ENCODE peak calls at places on chromosomes 6 and 20, in nine cellular contexts. One of them, this sample, is unnamed.

GRCh38 chr6:360791-361373 is 30.7 kb upstream of the IRF4 start:
- DNase-seq in HFFc6: no peak
- DNase-seq in stimulated activated CD4-positive, alpha-beta T cell treated with anti-CD3 and anti-CD28 coated beads, Interleukin-1b, Interleukin-23, amount 100 ng/mL, for 24 hours: no peak
- DNase-seq in GM04503: no peak
- DNase-seq in lower lobe of right lung: peak
- DNase-seq in Peyer's patch: no peak
- DNase-seq in NCI-H2029: no peak
- DNase-seq in hepatic stellate cell: no peak
- DNase-seq in kidney epithelial cell: no peak
- DNase-seq in this sample: no peak

GRCh38 chr6:154457046-154457713 is 53.3 kb downstream of the CNKSR3 start:
- DNase-seq in lower lobe of right lung: no peak
- DNase-seq in NCI-H2029: no peak
- DNase-seq in Peyer's patch: no peak
- DNase-seq in HFFc6: no peak
- DNase-seq in kidney epithelial cell: no peak
- DNase-seq in GM04503: no peak
- DNase-seq in stimulated activated CD4-positive, alpha-beta T cell treated with anti-CD3 and anti-CD28 coated beads, Interleukin-1b, Interleukin-23, amount 100 ng/mL, for 24 hours: no peak
- DNase-seq in hepatic stellate cell: no peak
- DNase-seq in this sample: no peak

GRCh38 chr6:119040636-119041035 is 37.8 kb downstream of the FAM184A start:
- DNase-seq in NCI-H2029: no peak
- DNase-seq in Peyer's patch: no peak
- DNase-seq in hepatic stellate cell: no peak
- DNase-seq in stimulated activated CD4-positive, alpha-beta T cell treated with anti-CD3 and anti-CD28 coated beads, Interleukin-1b, Interleukin-23, amount 100 ng/mL, for 24 hours: no peak
- DNase-seq in kidney epithelial cell: no peak
- DNase-seq in HFFc6: no peak
- DNase-seq in GM04503: no peak
- DNase-seq in lower lobe of right lung: no peak
- DNase-seq in this sample: no peak

GRCh38 chr6:164097557-164098398 is 683.3 kb downstream of the QKI start:
- DNase-seq in kidney epithelial cell: no peak
- DNase-seq in Peyer's patch: no peak
- DNase-seq in lower lobe of right lung: no peak
- DNase-seq in hepatic stellate cell: no peak
- DNase-seq in stimulated activated CD4-positive, alpha-beta T cell treated with anti-CD3 and anti-CD28 coated beads, Interleukin-1b, Interleukin-23, amount 100 ng/mL, for 24 hours: no peak
- DNase-seq in NCI-H2029: no peak
- DNase-seq in GM04503: peak
- DNase-seq in HFFc6: peak
- DNase-seq in this sample: no peak

GRCh38 chr6:126041516-126042447 is 55.4 kb downstream of the TRMT11 start:
- DNase-seq in hepatic stellate cell: no peak
- DNase-seq in Peyer's patch: no peak
- DNase-seq in kidney epithelial cell: no peak
- DNase-seq in NCI-H2029: no peak
- DNase-seq in lower lobe of right lung: no peak
- DNase-seq in GM04503: no peak
- DNase-seq in HFFc6: no peak
- DNase-seq in stimulated activated CD4-positive, alpha-beta T cell treated with anti-CD3 and anti-CD28 coated beads, Interleukin-1b, Interleukin-23, amount 100 ng/mL, for 24 hours: no peak
- DNase-seq in this sample: no peak

GRCh38 chr6:37913210-37913609 is 93.7 kb downstream of the ZFAND3 start:
- DNase-seq in GM04503: no peak
- DNase-seq in Peyer's patch: no peak
- DNase-seq in hepatic stellate cell: no peak
- DNase-seq in NCI-H2029: no peak
- DNase-seq in HFFc6: peak
- DNase-seq in lower lobe of right lung: no peak
- DNase-seq in kidney epithelial cell: no peak
- DNase-seq in stimulated activated CD4-positive, alpha-beta T cell treated with anti-CD3 and anti-CD28 coated beads, Interleukin-1b, Interleukin-23, amount 100 ng/mL, for 24 hours: no peak
- DNase-seq in this sample: no peak

GRCh38 chr6:13383280-13384163 is 55.2 kb upstream of the TBC1D7 start:
- DNase-seq in GM04503: no peak
- DNase-seq in lower lobe of right lung: no peak
- DNase-seq in stimulated activated CD4-positive, alpha-beta T cell treated with anti-CD3 and anti-CD28 coated beads, Interleukin-1b, Interleukin-23, amount 100 ng/mL, for 24 hours: no peak
- DNase-seq in Peyer's patch: no peak
- DNase-seq in NCI-H2029: peak
- DNase-seq in HFFc6: no peak
- DNase-seq in kidney epithelial cell: no peak
- DNase-seq in hepatic stellate cell: no peak
- DNase-seq in this sample: no peak

GRCh38 chr6:3805448-3806123 is 43.6 kb upstream of the FAM50B start:
- DNase-seq in GM04503: no peak
- DNase-seq in HFFc6: peak
- DNase-seq in Peyer's patch: no peak
- DNase-seq in lower lobe of right lung: no peak
- DNase-seq in hepatic stellate cell: no peak
- DNase-seq in kidney epithelial cell: no peak
- DNase-seq in stimulated activated CD4-positive, alpha-beta T cell treated with anti-CD3 and anti-CD28 coated beads, Interleukin-1b, Interleukin-23, amount 100 ng/mL, for 24 hours: no peak
- DNase-seq in NCI-H2029: no peak
- DNase-seq in this sample: no peak

GRCh38 chr6:20575125-20575524 is 40.9 kb downstream of the CDKAL1 start:
- DNase-seq in Peyer's patch: no peak
- DNase-seq in NCI-H2029: no peak
- DNase-seq in hepatic stellate cell: no peak
- DNase-seq in lower lobe of right lung: no peak
- DNase-seq in stimulated activated CD4-positive, alpha-beta T cell treated with anti-CD3 and anti-CD28 coated beads, Interleukin-1b, Interleukin-23, amount 100 ng/mL, for 24 hours: no peak
- DNase-seq in kidney epithelial cell: no peak
- DNase-seq in GM04503: no peak
- DNase-seq in HFFc6: no peak
- DNase-seq in this sample: no peak

GRCh38 chr20:1330075-1330830 is 1.3 kb upstream of the SDCBP2 start:
- DNase-seq in NCI-H2029: no peak
- DNase-seq in Peyer's patch: peak
- DNase-seq in stimulated activated CD4-positive, alpha-beta T cell treated with anti-CD3 and anti-CD28 coated beads, Interleukin-1b, Interleukin-23, amount 100 ng/mL, for 24 hours: no peak
- DNase-seq in kidney epithelial cell: no peak
- DNase-seq in lower lobe of right lung: no peak
- DNase-seq in hepatic stellate cell: peak
- DNase-seq in HFFc6: no peak
- DNase-seq in GM04503: no peak
- DNase-seq in this sample: peak

GRCh38 chr6:162964703-162965140 is 236.9 kb downstream of the PACRG start:
- DNase-seq in HFFc6: peak
- DNase-seq in lower lobe of right lung: no peak
- DNase-seq in Peyer's patch: no peak
- DNase-seq in NCI-H2029: no peak
- DNase-seq in GM04503: peak
- DNase-seq in kidney epithelial cell: peak
- DNase-seq in hepatic stellate cell: peak
- DNase-seq in stimulated activated CD4-positive, alpha-beta T cell treated with anti-CD3 and anti-CD28 coated beads, Interleukin-1b, Interleukin-23, amount 100 ng/mL, for 24 hours: no peak
- DNase-seq in this sample: peak

GRCh38 chr6:3081965-3082364 is 13.7 kb downstream of the RIPK1 start:
- DNase-seq in NCI-H2029: no peak
- DNase-seq in hepatic stellate cell: no peak
- DNase-seq in lower lobe of right lung: peak
- DNase-seq in Peyer's patch: no peak
- DNase-seq in kidney epithelial cell: no peak
- DNase-seq in stimulated activated CD4-positive, alpha-beta T cell treated with anti-CD3 and anti-CD28 coated beads, Interleukin-1b, Interleukin-23, amount 100 ng/mL, for 24 hours: no peak
- DNase-seq in HFFc6: no peak
- DNase-seq in GM04503: no peak
- DNase-seq in this sample: no peak

GRCh38 chr6:13813011-13813410 is 1.3 kb downstream of the MCUR1 start:
- DNase-seq in hepatic stellate cell: no peak
- DNase-seq in NCI-H2029: peak
- DNase-seq in lower lobe of right lung: no peak
- DNase-seq in HFFc6: no peak
- DNase-seq in GM04503: no peak
- DNase-seq in stimulated activated CD4-positive, alpha-beta T cell treated with anti-CD3 and anti-CD28 coated beads, Interleukin-1b, Interleukin-23, amount 100 ng/mL, for 24 hours: no peak
- DNase-seq in Peyer's patch: no peak
- DNase-seq in kidney epithelial cell: no peak
- DNase-seq in this sample: no peak

GRCh38 chr20:21511850-21512633 is 1.8 kb downstream of the NKX2-2 start:
- DNase-seq in kidney epithelial cell: no peak
- DNase-seq in stimulated activated CD4-positive, alpha-beta T cell treated with anti-CD3 and anti-CD28 coated beads, Interleukin-1b, Interleukin-23, amount 100 ng/mL, for 24 hours: no peak
- DNase-seq in hepatic stellate cell: no peak
- DNase-seq in HFFc6: no peak
- DNase-seq in lower lobe of right lung: peak
- DNase-seq in GM04503: no peak
- DNase-seq in NCI-H2029: no peak
- DNase-seq in Peyer's patch: no peak
- DNase-seq in this sample: no peak

GRCh38 chr6:12927746-12928145 is 211.2 kb downstream of the PHACTR1 start:
- DNase-seq in lower lobe of right lung: no peak
- DNase-seq in Peyer's patch: no peak
- DNase-seq in NCI-H2029: no peak
- DNase-seq in stimulated activated CD4-positive, alpha-beta T cell treated with anti-CD3 and anti-CD28 coated beads, Interleukin-1b, Interleukin-23, amount 100 ng/mL, for 24 hours: no peak
- DNase-seq in hepatic stellate cell: no peak
- DNase-seq in kidney epithelial cell: no peak
- DNase-seq in HFFc6: no peak
- DNase-seq in GM04503: no peak
- DNase-seq in this sample: no peak

GRCh38 chr6:105179244-105180065 is at the start of gene POPDC3:
- DNase-seq in HFFc6: peak
- DNase-seq in kidney epithelial cell: no peak
- DNase-seq in NCI-H2029: peak
- DNase-seq in GM04503: no peak
- DNase-seq in Peyer's patch: no peak
- DNase-seq in lower lobe of right lung: no peak
- DNase-seq in hepatic stellate cell: peak
- DNase-seq in stimulated activated CD4-positive, alpha-beta T cell treated with anti-CD3 and anti-CD28 coated beads, Interleukin-1b, Interleukin-23, amount 100 ng/mL, for 24 hours: no peak
- DNase-seq in this sample: peak

GRCh38 chr6:92945799-92946198 is 473.6 kb downstream of the EPHA7 start:
- DNase-seq in NCI-H2029: no peak
- DNase-seq in hepatic stellate cell: no peak
- DNase-seq in lower lobe of right lung: no peak
- DNase-seq in HFFc6: no peak
- DNase-seq in stimulated activated CD4-positive, alpha-beta T cell treated with anti-CD3 and anti-CD28 coated beads, Interleukin-1b, Interleukin-23, amount 100 ng/mL, for 24 hours: no peak
- DNase-seq in Peyer's patch: no peak
- DNase-seq in kidney epithelial cell: peak
- DNase-seq in GM04503: no peak
- DNase-seq in this sample: no peak

GRCh38 chr6:108163267-108163643 is 2.6 kb upstream of the NR2E1 start:
- DNase-seq in hepatic stellate cell: no peak
- DNase-seq in GM04503: no peak
- DNase-seq in lower lobe of right lung: no peak
- DNase-seq in Peyer's patch: no peak
- DNase-seq in kidney epithelial cell: no peak
- DNase-seq in HFFc6: no peak
- DNase-seq in NCI-H2029: no peak
- DNase-seq in stimulated activated CD4-positive, alpha-beta T cell treated with anti-CD3 and anti-CD28 coated beads, Interleukin-1b, Interleukin-23, amount 100 ng/mL, for 24 hours: no peak
- DNase-seq in this sample: no peak

GRCh38 chr6:165515963-165516624 is 146.9 kb downstream of the PDE10A start:
- DNase-seq in GM04503: no peak
- DNase-seq in stimulated activated CD4-positive, alpha-beta T cell treated with anti-CD3 and anti-CD28 coated beads, Interleukin-1b, Interleukin-23, amount 100 ng/mL, for 24 hours: no peak
- DNase-seq in kidney epithelial cell: no peak
- DNase-seq in NCI-H2029: no peak
- DNase-seq in Peyer's patch: no peak
- DNase-seq in lower lobe of right lung: no peak
- DNase-seq in HFFc6: no peak
- DNase-seq in hepatic stellate cell: peak
- DNase-seq in this sample: no peak

GRCh38 chr6:21826031-21826430 is 232.5 kb downstream of the SOX4 start:
- DNase-seq in Peyer's patch: no peak
- DNase-seq in GM04503: no peak
- DNase-seq in NCI-H2029: no peak
- DNase-seq in stimulated activated CD4-positive, alpha-beta T cell treated with anti-CD3 and anti-CD28 coated beads, Interleukin-1b, Interleukin-23, amount 100 ng/mL, for 24 hours: no peak
- DNase-seq in lower lobe of right lung: no peak
- DNase-seq in kidney epithelial cell: peak
- DNase-seq in HFFc6: no peak
- DNase-seq in hepatic stellate cell: no peak
- DNase-seq in this sample: no peak

This sample was measured in RWPE2.